ENCODE peak calls at places on chromosomes 7 and 10, in nine cellular contexts. C, L, O, W, X, H, J, B and A are unnamed samples.

GRCh38 chr7:95960706-95961244 is 188.4 kb downstream of the DYNC1I1 start:
- DNase-seq in C (no peak), L (no peak), O (no peak), W (no peak), X (no peak), H (no peak), J (no peak), B (no peak), A (no peak)

GRCh38 chr7:94696981-94697670 is 41.2 kb upstream of the SGCE start:
- DNase-seq in C (no peak), L (peak), O (no peak), W (peak), X (peak), H (peak), J (peak), B (peak), A (peak)

GRCh38 chr7:27142562-27143021 is 889 bp downstream of the HOXA5 start:
- DNase-seq in C (no peak), L (no peak), O (no peak), W (no peak), X (no peak), H (no peak), J (no peak), B (no peak), A (no peak)

GRCh38 chr7:27329917-27330316 is 87.3 kb downstream of the EVX1 start:
- DNase-seq in C (no peak), L (no peak), O (no peak), W (no peak), X (no peak), H (no peak), J (no peak), B (no peak), A (no peak)

GRCh38 chr7:35878356-35878755 is 77.5 kb downstream of the SEPTIN7 start:
- DNase-seq in C (no peak), L (no peak), O (no peak), W (no peak), X (no peak), H (no peak), J (peak), B (no peak), A (no peak)

GRCh38 chr7:158863611-158864506 is 7.5 kb downstream of the DYNC2I1 start:
- DNase-seq in C (peak), L (peak), O (no peak), W (peak), X (peak), H (peak), J (peak), B (peak), A (peak)

GRCh38 chr10:50554995-50555568 is 68.7 kb downstream of the SGMS1 start:
- DNase-seq in C (no peak), L (peak), O (no peak), W (no peak), X (no peak), H (no peak), J (peak), B (no peak), A (peak)

GRCh38 chr10:94183666-94184264 is 179.0 kb downstream of the NOC3L start:
- DNase-seq in C (no peak), L (no peak), O (no peak), W (no peak), X (no peak), H (no peak), J (peak), B (no peak), A (no peak)

GRCh38 chr10:103616705-103617361 is 123.3 kb downstream of the NEURL1 start:
- DNase-seq in C (no peak), L (peak), O (no peak), W (peak), X (peak), H (peak), J (peak), B (no peak), A (peak)

GRCh38 chr10:87734987-87735827 is 75.5 kb downstream of the PAPSS2 start:
- DNase-seq in C (no peak), L (peak), O (no peak), W (no peak), X (peak), H (no peak), J (peak), B (peak), A (peak)

GRCh38 chr10:22874189-22874854 is 53.5 kb upstream of the ARMC3 start:
- DNase-seq in C (no peak), L (no peak), O (no peak), W (no peak), X (no peak), H (no peak), J (no peak), B (no peak), A (no peak)

GRCh38 chr10:90890347-90890746 is 18.6 kb downstream of the RPP30 start:
- DNase-seq in C (no peak), L (no peak), O (no peak), W (no peak), X (no peak), H (no peak), J (peak), B (no peak), A (no peak)

GRCh38 chr7:30091431-30092386 is 43.1 kb upstream of the MTURN start:
- DNase-seq in C (no peak), L (no peak), O (no peak), W (no peak), X (no peak), H (no peak), J (peak), B (no peak), A (no peak)

DNA sequence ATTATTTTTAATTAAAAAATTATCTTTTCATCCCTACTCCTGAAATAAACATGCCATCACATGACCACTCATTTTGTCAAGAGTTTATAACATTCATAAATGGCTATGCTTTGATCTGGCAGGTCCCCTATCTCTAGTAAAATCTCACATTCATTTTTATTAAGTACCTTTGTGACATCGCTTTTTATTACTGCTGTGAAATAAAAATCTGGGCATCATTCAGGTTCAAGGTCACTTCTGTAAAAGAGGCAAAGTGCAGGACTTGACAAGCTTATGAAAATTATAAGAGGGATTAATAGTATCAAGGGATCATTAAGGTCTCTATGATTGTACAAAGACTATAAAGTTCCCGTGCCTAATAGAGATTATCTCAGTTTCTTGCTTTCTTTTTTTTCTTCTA is 416.8 kb upstream of the SEMA3A start:
- DNase-seq in C (no peak), L (no peak), O (no peak), W (no peak), X (no peak), H (no peak), J (no peak), B (no peak), A (no peak)
- TF ChIP-seq POLR2A in C (no peak), L (no peak), O (no peak), W (no peak), X (no peak), H (no peak), J (no peak), B (no peak), A (no peak)

GRCh38 chr7:100159099-100159623 is 638 bp upstream of the TRAPPC14 start:
- DNase-seq in C (no peak), L (no peak), O (no peak), W (no peak), X (no peak), H (no peak), J (no peak), B (no peak), A (no peak)

GRCh38 chr7:100157334-100158228 is 942 bp downstream of the TRAPPC14 start:
- DNase-seq in C (no peak), L (peak), O (no peak), W (peak), X (peak), H (peak), J (peak), B (no peak), A (peak)

GRCh38 chr7:100160067-100160466 is 1.5 kb upstream of the TRAPPC14 start:
- DNase-seq in C (no peak), L (no peak), O (no peak), W (no peak), X (no peak), H (no peak), J (no peak), B (no peak), A (no peak)

GRCh38 chr7:100157069-100157333 is 1.5 kb downstream of the TRAPPC14 start:
- DNase-seq in C (no peak), L (no peak), O (no peak), W (no peak), X (no peak), H (no peak), J (no peak), B (no peak), A (no peak)

GRCh38 chr7:100158229-100159098 is at the start of gene TRAPPC14:
- DNase-seq in C (peak), L (peak), O (peak), W (peak), X (peak), H (peak), J (peak), B (no peak), A (peak)
- TF ChIP-seq POLR2A in C (peak), L (peak), O (no peak), W (peak), X (no peak), H (peak), J (no peak), B (peak), A (no peak)

DNA sequence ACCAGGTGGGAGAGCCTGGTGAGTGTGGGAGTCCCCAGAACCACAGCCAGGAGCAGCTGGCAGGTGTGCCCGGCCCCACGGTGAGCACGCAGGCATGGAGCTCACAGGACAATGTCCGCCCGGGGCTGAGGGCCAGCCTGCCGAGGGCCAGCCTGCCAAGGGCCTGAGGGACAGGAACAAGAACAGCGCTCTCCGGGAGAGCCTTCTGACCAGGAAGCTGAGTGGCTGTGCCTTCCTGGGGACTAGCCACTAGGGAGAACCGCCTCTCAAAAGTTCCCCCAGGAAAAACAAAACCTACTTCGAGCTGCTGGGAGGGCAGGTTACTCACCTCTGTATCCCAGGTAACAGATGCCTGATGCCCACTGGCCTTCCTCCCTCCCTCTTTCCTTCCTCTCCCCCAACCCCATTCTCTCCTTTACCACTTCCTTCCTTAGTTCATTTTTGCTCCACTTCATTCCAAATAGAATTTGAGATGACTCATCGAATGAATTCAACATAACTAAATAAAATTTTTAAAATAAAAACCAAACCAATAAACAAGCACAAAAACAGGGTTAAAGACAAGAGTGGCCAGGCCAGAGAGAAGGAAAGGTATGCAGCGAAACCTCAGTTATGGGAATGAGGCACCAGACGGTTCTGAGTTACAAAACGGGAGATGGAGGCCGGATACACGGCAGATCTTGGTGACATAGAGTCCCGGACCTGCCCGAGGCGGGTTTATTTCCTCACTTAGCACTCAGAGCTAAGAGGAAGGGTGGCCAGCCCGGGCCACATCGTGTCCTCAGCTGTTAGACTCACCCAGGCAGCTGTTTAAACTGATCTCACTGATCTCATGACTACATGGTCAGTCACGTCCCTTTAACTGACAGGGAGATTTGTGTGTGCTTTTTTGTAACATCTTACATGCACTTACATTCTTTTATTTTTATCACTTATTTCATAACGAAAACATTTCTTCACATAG is 128.5 kb downstream of the TNS3 start:
- DNase-seq in C (no peak), L (peak), O (no peak), W (peak), X (peak), H (peak), J (peak), B (no peak), A (peak)
- TF ChIP-seq POLR2A in C (no peak), L (peak), O (peak), W (no peak), X (no peak), H (peak), J (no peak), B (no peak), A (no peak)

GRCh38 chr10:26341701-26342100 is 96.4 kb upstream of the APBB1IP start:
- DNase-seq in C (no peak), L (no peak), O (no peak), W (no peak), X (no peak), H (no peak), J (no peak), B (no peak), A (no peak)

GRCh38 chr10:26334932-26335573 is 103.1 kb upstream of the APBB1IP start:
- DNase-seq in C (peak), L (peak), O (no peak), W (peak), X (peak), H (peak), J (peak), B (peak), A (peak)

GRCh38 chr10:26334232-26334931 is 103.8 kb upstream of the APBB1IP start:
- DNase-seq in C (no peak), L (no peak), O (no peak), W (no peak), X (no peak), H (no peak), J (no peak), B (no peak), A (no peak)

GRCh38 chr10:26335574-26336093 is 102.5 kb upstream of the APBB1IP start:
- DNase-seq in C (no peak), L (no peak), O (no peak), W (no peak), X (no peak), H (no peak), J (no peak), B (no peak), A (no peak)

GRCh38 chr10:26336979-26337378 is 101.2 kb upstream of the APBB1IP start:
- DNase-seq in C (no peak), L (no peak), O (no peak), W (no peak), X (no peak), H (no peak), J (no peak), B (no peak), A (no peak)
- TF ChIP-seq POLR2A in C (no peak), L (no peak), O (no peak), W (no peak), X (no peak), H (no peak), J (no peak), B (no peak), A (no peak)

GRCh38 chr7:98280791-98281756 is at the start of gene BRI3:
- DNase-seq in C (peak), L (peak), O (peak), W (peak), X (peak), H (peak), J (peak), B (peak), A (peak)
- TF ChIP-seq POLR2A in C (peak), L (peak), O (peak), W (peak), X (peak), H (peak), J (peak), B (peak), A (peak)

GRCh38 chr10:75111906-75112703 is 649 bp downstream of the SAMD8 start:
- DNase-seq in C (no peak), L (peak), O (no peak), W (peak), X (peak), H (peak), J (peak), B (peak), A (peak)

GRCh38 chr10:75108684-75109458 is 2.6 kb upstream of the SAMD8 start:
- DNase-seq in C (no peak), L (peak), O (no peak), W (no peak), X (no peak), H (no peak), J (no peak), B (peak), A (peak)

GRCh38 chr10:75109459-75109778 is 2.0 kb upstream of the SAMD8 start:
- DNase-seq in C (no peak), L (no peak), O (no peak), W (no peak), X (no peak), H (no peak), J (no peak), B (no peak), A (no peak)

GRCh38 chr10:75110006-75110632 is 1.3 kb upstream of the SAMD8 start:
- DNase-seq in C (no peak), L (no peak), O (no peak), W (no peak), X (no peak), H (peak), J (no peak), B (no peak), A (peak)

GRCh38 chr10:75111367-75111905 is at the start of gene SAMD8:
- DNase-seq in C (peak), L (peak), O (peak), W (peak), X (peak), H (peak), J (peak), B (peak), A (peak)
- TF ChIP-seq POLR2A in C (peak), L (peak), O (peak), W (peak), X (peak), H (peak), J (peak), B (peak), A (peak)

DNA sequence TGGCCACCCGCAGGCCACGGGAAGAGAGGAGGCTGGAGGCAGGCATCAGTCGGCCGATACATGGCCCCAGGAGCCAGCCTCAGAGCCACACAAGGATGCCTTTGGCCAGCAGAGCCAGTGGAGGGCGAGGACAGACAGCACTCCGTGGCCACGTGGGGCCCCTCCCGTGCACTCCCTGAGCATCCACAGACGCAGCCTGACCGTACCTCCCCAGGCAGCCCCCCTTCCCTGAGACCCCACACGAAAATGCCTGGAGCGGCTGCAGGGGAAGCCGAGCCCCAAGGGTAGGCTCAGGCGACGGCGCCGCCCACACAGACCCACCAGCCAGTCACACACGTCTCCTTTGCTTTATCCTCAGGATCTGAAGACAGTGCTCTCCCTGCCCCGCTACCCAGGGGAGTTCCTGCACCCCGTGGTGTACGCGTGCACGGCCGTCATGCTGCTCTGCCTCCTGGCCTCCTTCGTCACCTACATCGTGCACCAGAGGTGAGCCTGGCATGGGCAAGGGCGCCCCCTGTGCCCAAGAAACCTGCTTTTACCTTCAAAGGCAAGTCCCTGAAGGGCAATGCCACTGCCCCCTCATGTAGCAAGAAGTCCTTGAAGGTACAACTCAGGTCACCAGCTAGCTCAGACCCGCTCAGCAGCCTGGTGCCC is 9.0 kb downstream of the ADGRA1 start:
- DNase-seq in C (no peak), L (no peak), O (no peak), W (no peak), X (no peak), H (no peak), J (no peak), B (no peak), A (no peak)
- TF ChIP-seq POLR2A in C (no peak), L (no peak), O (no peak), W (no peak), X (no peak), H (no peak), J (no peak), B (no peak), A (no peak)

DNA sequence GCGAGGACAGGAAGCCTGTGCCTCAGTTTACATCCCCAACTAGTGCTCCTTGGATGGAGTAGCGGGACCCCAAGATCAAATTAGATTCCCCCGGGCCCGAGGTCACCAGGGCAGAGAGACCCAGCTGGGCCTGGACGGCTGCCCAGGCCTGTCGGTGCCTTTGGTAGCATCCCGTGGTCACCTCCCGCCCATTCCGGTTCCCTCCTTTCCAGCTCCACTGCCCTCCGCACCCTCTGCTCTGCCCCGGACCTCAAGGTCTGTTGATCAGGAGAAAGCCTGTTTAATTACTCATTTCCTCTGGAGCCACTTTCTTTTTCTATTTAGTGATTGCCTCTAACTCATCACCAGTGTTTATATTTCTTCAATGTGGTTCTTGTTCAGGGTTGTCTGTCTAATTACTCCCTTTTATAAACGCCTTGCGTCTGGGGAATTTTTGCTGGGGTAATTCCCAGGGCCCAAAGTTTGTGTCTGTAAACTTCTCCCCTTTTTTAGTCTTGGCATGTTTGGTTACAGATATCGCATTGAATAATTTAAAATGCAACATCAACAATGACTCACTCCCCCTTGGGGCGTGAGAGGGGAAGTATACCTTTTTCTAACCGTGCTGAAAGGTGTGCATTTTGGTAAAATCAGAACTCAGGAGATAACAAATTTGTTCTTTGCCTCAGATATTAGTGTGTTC is 1.9 kb downstream of the FOXK1 start:
- DNase-seq in C (no peak), L (peak), O (no peak), W (peak), X (peak), H (peak), J (peak), B (no peak), A (peak)
- TF ChIP-seq POLR2A in C (peak), L (peak), O (no peak), W (no peak), X (no peak), H (peak), J (peak), B (no peak), A (no peak)

GRCh38 chr7:11485626-11486025 is 346.4 kb downstream of the THSD7A start:
- DNase-seq in C (no peak), L (no peak), O (no peak), W (no peak), X (no peak), H (no peak), J (no peak), B (no peak), A (no peak)

GRCh38 chr7:11492307-11492706 is 339.7 kb downstream of the THSD7A start:
- DNase-seq in C (no peak), L (no peak), O (no peak), W (no peak), X (no peak), H (no peak), J (no peak), B (no peak), A (no peak)

GRCh38 chr7:11491811-11492210 is 340.2 kb downstream of the THSD7A start:
- DNase-seq in C (no peak), L (no peak), O (no peak), W (no peak), X (no peak), H (no peak), J (no peak), B (no peak), A (no peak)

GRCh38 chr7:11486271-11486670 is 345.7 kb downstream of the THSD7A start:
- DNase-seq in C (no peak), L (no peak), O (no peak), W (no peak), X (no peak), H (no peak), J (no peak), B (no peak), A (no peak)

GRCh38 chr7:11489280-11489679 is 342.7 kb downstream of the THSD7A start:
- DNase-seq in C (no peak), L (no peak), O (no peak), W (no peak), X (no peak), H (no peak), J (no peak), B (no peak), A (no peak)
- TF ChIP-seq POLR2A in C (no peak), L (no peak), O (no peak), W (no peak), X (no peak), H (no peak), J (no peak), B (no peak), A (no peak)